ENCODE peak calls at places on chromosome 11, in five cellular contexts. Z is iPS-NIHi11, C is GM12865, D is astrocyte, S is CD14-positive monocyte. V is an unnamed sample.

GRCh38 chr11:68242616-68243015 is 29.2 kb downstream of the C11orf24 start:
- DNase-seq in Z (no peak), C (no peak), S (no peak), D (no peak), V (no peak)

GRCh38 chr11:116373545-116373944 is 399.2 kb downstream of the BUD13 start:
- DNase-seq in Z (no peak), D (no peak), S (no peak), C (no peak), V (no peak)

GRCh38 chr11:46697303-46697702 is 3.1 kb downstream of the ARHGAP1 start:
- DNase-seq in S (no peak), Z (no peak), D (no peak), C (no peak), V (peak; percentile 58)

GRCh38 chr11:15667127-15667725 is 552.5 kb downstream of the INSC start:
- DNase-seq in S (no peak), C (no peak), D (peak; percentile 57), Z (no peak), V (no peak)

GRCh38 chr11:128416976-128417375 is 170.4 kb downstream of the ETS1 start:
- DNase-seq in D (no peak), S (no peak), C (no peak), Z (no peak), V (no peak)

GRCh38 chr11:63478896-63479295 is 12.1 kb downstream of the PLAAT5 start:
- DNase-seq in D (peak; percentile 61), Z (peak; percentile 83), S (peak; percentile 51), C (peak; percentile 79), V (peak; percentile 65)

GRCh38 chr11:110199184-110199981 is 97.0 kb downstream of the RDX start:
- DNase-seq in C (no peak), S (no peak), Z (no peak), D (no peak), V (no peak)

GRCh38 chr11:75420224-75421034 is 12.6 kb downstream of the KLHL35 start:
- DNase-seq in S (no peak), D (no peak), C (no peak), Z (peak; percentile 4), V (no peak)

GRCh38 chr11:61787928-61788491 is 4.4 kb downstream of the TMEM258 start:
- DNase-seq in S (no peak), D (peak; percentile 26), C (peak; percentile 42), Z (peak; percentile 72), V (peak; percentile 78)

GRCh38 chr11:110497204-110497987 is 67.6 kb downstream of the FDX1 start:
- DNase-seq in D (no peak), S (no peak), C (no peak), Z (no peak), V (no peak)

GRCh38 chr11:32829157-32829679 is 509 bp upstream of the PRRG4 start:
- DNase-seq in D (no peak), C (peak; percentile 35), S (peak; percentile 62), Z (no peak), V (no peak)

GRCh38 chr11:121112498-121113455 is 11.7 kb downstream of the TECTA start:
- DNase-seq in Z (peak; percentile 89), D (peak; percentile 68), S (no peak), C (peak; percentile 61), V (peak; percentile 81)

GRCh38 chr11:101862410-101863233 is 52.2 kb upstream of the CEP126 start:
- DNase-seq in Z (peak; percentile 71), S (no peak), C (no peak), D (peak; percentile 61), V (no peak)

GRCh38 chr11:4677948-4678347 is 19.7 kb downstream of the OR51E2 start:
- DNase-seq in Z (no peak), D (no peak), C (no peak), S (no peak), V (no peak)

GRCh38 chr11:115391598-115391997 is 112.6 kb downstream of the CADM1 start:
- DNase-seq in S (no peak), D (peak; percentile 47), Z (no peak), C (no peak), V (no peak)

GRCh38 chr11:36512016-36512415 is 1.9 kb upstream of the TRAF6 start:
- DNase-seq in D (no peak), Z (no peak), C (no peak), S (no peak), V (no peak)

GRCh38 chr11:118892515-118892914 is 8.8 kb downstream of the CXCR5 start:
- DNase-seq in S (no peak), D (no peak), Z (no peak), C (peak; percentile 53), V (no peak)

GRCh38 chr11:32385998-32386397 is 49.3 kb downstream of the WT1 start:
- DNase-seq in Z (peak; percentile 71), D (peak; percentile 20), C (no peak), S (no peak), V (no peak)

GRCh38 chr11:6735306-6735705 is 36.5 kb downstream of the OR2AG2 start:
- DNase-seq in D (peak; percentile 5), C (no peak), Z (no peak), S (no peak), V (no peak)

GRCh38 chr11:75924966-75925784 is 110.2 kb downstream of the UVRAG start:
- DNase-seq in D (peak; percentile 44), S (no peak), Z (no peak), C (no peak), V (no peak)